ENCODE peak calls at places on chromosomes 2 and 18, in seven cellular contexts. B is stomach, S is iris pigment epithelial cell, Z is heart left ventricle, W is naive B cell, M is retina, Q is PC-9. H is an unnamed sample.
A peak's percentile ranks its signal among the peaks of the same experiment; 100 is the strongest.

GRCh38 chr2:199055336-199055735 is 402.4 kb downstream of the SATB2 start:
- DNase-seq in B (no peak), S (no peak), Z (no peak), W (no peak), M (no peak), Q (no peak), H (no peak)

GRCh38 chr2:237718277-237718634 is 80.3 kb upstream of the RBM44 start:
- DNase-seq in B (no peak), S (no peak), Z (no peak), W (no peak), M (no peak), Q (no peak), H (no peak)

GRCh38 chr2:121356058-121356640 is 71.1 kb upstream of the TFCP2L1 start:
- DNase-seq in B (peak; percentile 56), S (peak; percentile 73), Z (no peak), W (no peak), M (peak; percentile 69), Q (peak; percentile 56), H (peak; percentile 49)

GRCh38 chr18:46555724-46556123 is 101.3 kb downstream of the LOXHD1 start:
- DNase-seq in B (no peak), S (no peak), Z (peak; percentile 50), W (no peak), M (no peak), Q (peak; percentile 2), H (peak; percentile 26)

GRCh38 chr2:862723-863466 is 87.8 kb upstream of the SNTG2 start:
- DNase-seq in B (no peak), S (no peak), Z (no peak), W (no peak), M (no peak), Q (no peak), H (no peak)

GRCh38 chr18:3758531-3758930 is 308.6 kb downstream of the TGIF1 start:
- DNase-seq in B (no peak), S (peak; percentile 54), Z (no peak), W (no peak), M (no peak), Q (no peak), H (no peak)

GRCh38 chr2:170140561-170140960 is 37.4 kb upstream of the MYO3B start:
- DNase-seq in B (no peak), S (no peak), Z (no peak), W (no peak), M (no peak), Q (no peak), H (no peak)

GRCh38 chr2:26613241-26614204 is 27.6 kb downstream of the CIB4 start:
- DNase-seq in B (no peak), S (no peak), Z (no peak), W (no peak), M (no peak), Q (no peak), H (no peak)

GRCh38 chr2:196453613-196454047 is 185.9 kb upstream of the CCDC150 start:
- DNase-seq in B (no peak), S (peak; percentile 58), Z (peak; percentile 33), W (peak; percentile 24), M (no peak), Q (peak; percentile 14), H (peak; percentile 68)

GRCh38 chr2:88540346-88540745 is 86.9 kb downstream of the EIF2AK3 start:
- DNase-seq in B (no peak), S (peak; percentile 61), Z (no peak), W (no peak), M (no peak), Q (no peak), H (no peak)

GRCh38 chr2:70936979-70937811 is 1.5 kb downstream of the ATP6V1B1 start:
- DNase-seq in B (no peak), S (no peak), Z (no peak), W (no peak), M (peak; percentile 35), Q (peak; percentile 82), H (no peak)

GRCh38 chr2:133579295-133579694 is 11.0 kb upstream of the NCKAP5 start:
- DNase-seq in B (peak; percentile 61), S (peak; percentile 88), Z (peak; percentile 72), W (no peak), M (no peak), Q (no peak), H (no peak)

GRCh38 chr2:54676656-54677055 is 46.8 kb upstream of the EML6 start:
- DNase-seq in B (no peak), S (peak; percentile 22), Z (no peak), W (no peak), M (no peak), Q (no peak), H (no peak)

GRCh38 chr2:45763797-45764196 is 112.3 kb downstream of the PRKCE start:
- DNase-seq in B (no peak), S (no peak), Z (no peak), W (no peak), M (no peak), Q (no peak), H (no peak)

GRCh38 chr2:68426885-68427579 is 40.1 kb downstream of the FBXO48 start:
- DNase-seq in B (no peak), S (peak; percentile 95), Z (no peak), W (no peak), M (no peak), Q (no peak), H (no peak)

GRCh38 chr2:10217499-10217861 is 85.2 kb upstream of the HPCAL1 start:
- DNase-seq in B (no peak), S (no peak), Z (no peak), W (no peak), M (peak; percentile 53), Q (no peak), H (no peak)

GRCh38 chr2:71788186-71788525 is 334.8 kb downstream of the DYSF start:
- DNase-seq in B (no peak), S (no peak), Z (no peak), W (no peak), M (no peak), Q (no peak), H (no peak)

GRCh38 chr18:74064510-74064909 is 83.1 kb downstream of the FBXO15 start:
- DNase-seq in B (no peak), S (no peak), Z (no peak), W (peak; percentile 51), M (no peak), Q (no peak), H (peak; percentile 87)

GRCh38 chr2:213129311-213129710 is 22.1 kb downstream of the IKZF2 start:
- DNase-seq in B (no peak), S (no peak), Z (no peak), W (no peak), M (no peak), Q (no peak), H (no peak)

GRCh38 chr18:1663879-1664705 is 759.4 kb downstream of the ADCYAP1 start:
- DNase-seq in B (peak; percentile 34), S (peak; percentile 14), Z (peak; percentile 37), W (peak; percentile 0), M (no peak), Q (peak; percentile 46), H (peak; percentile 57)

GRCh38 chr2:201116115-201116958 is at the start of gene CFLAR:
- DNase-seq in B (peak; percentile 74), S (peak; percentile 94), Z (peak; percentile 86), W (peak; percentile 73), M (peak; percentile 90), Q (peak; percentile 56), H (peak; percentile 92)

GRCh38 chr2:6941299-6942046 is 24.3 kb downstream of the RNF144A start:
- DNase-seq in B (no peak), S (no peak), Z (no peak), W (no peak), M (no peak), Q (no peak), H (no peak)

GRCh38 chr18:12371590-12371989 is 5.4 kb downstream of the AFG3L2 start:
- DNase-seq in B (no peak), S (no peak), Z (no peak), W (no peak), M (no peak), Q (no peak), H (no peak)

GRCh38 chr2:239240480-239240881 is 160.3 kb downstream of the HDAC4 start:
- DNase-seq in B (no peak), S (no peak), Z (peak; percentile 76), W (no peak), M (no peak), Q (no peak), H (no peak)

GRCh38 chr2:207113403-207113802 is 52.3 kb downstream of the KLF7 start:
- DNase-seq in B (no peak), S (no peak), Z (no peak), W (no peak), M (peak; percentile 66), Q (no peak), H (no peak)

GRCh38 chr2:121524650-121525425 is 5.8 kb upstream of the RNU4ATAC start:
- DNase-seq in B (no peak), S (no peak), Z (peak; percentile 49), W (no peak), M (no peak), Q (no peak), H (no peak)

GRCh38 chr18:79318142-79318673 is 77.5 kb upstream of the NFATC1 start:
- DNase-seq in B (no peak), S (no peak), Z (no peak), W (no peak), M (no peak), Q (no peak), H (peak; percentile 31)

GRCh38 chr2:184597571-184597980 is 753 bp upstream of the ZNF804A start:
- DNase-seq in B (no peak), S (peak; percentile 72), Z (no peak), W (no peak), M (peak; percentile 83), Q (no peak), H (no peak)

GRCh38 chr2:11495844-11496271 is 29.9 kb upstream of the E2F6 start:
- DNase-seq in B (no peak), S (peak; percentile 4), Z (peak; percentile 47), W (no peak), M (peak; percentile 84), Q (no peak), H (no peak)

GRCh38 chr2:43302311-43303051 is 76.1 kb upstream of the ZFP36L2 start:
- DNase-seq in B (no peak), S (no peak), Z (no peak), W (no peak), M (no peak), Q (no peak), H (no peak)

H was measured in activated CD8-positive, alpha-beta T cell treated with anti-CD3 and anti-CD28 coated beads for 36 hours.